ENCODE peak calls at places on chromosomes 12 and 14, in six cellular contexts. B is hepatocyte, L is GM23338, U is HCT116, T is SK-N-SH, A is PC-3. I is an unnamed sample.

GRCh38 chr12:3061858-3062215 is 15.3 kb upstream of the TSPAN9 start:
- DNase-seq in B (no peak), U (no peak), A (no peak), L (no peak), T (no peak), I (no peak)

GRCh38 chr14:93090826-93091583 is 24.7 kb downstream of the ITPK1 start:
- DNase-seq in T (peak; percentile 92), A (no peak), U (no peak), B (no peak), L (no peak), I (no peak)

GRCh38 chr12:30908389-30909087 is 18.0 kb upstream of the TSPAN11 start:
- DNase-seq in T (peak; percentile 36), A (peak; percentile 18), B (peak; percentile 59), L (no peak), U (no peak), I (no peak)

GRCh38 chr12:122096014-122096413 is 17.5 kb downstream of the MLXIP start:
- DNase-seq in T (no peak), A (no peak), B (no peak), U (no peak), L (no peak), I (no peak)

GRCh38 chr14:72543325-72543724 is 350.6 kb downstream of the DPF3 start:
- DNase-seq in A (no peak), B (no peak), T (no peak), L (no peak), U (no peak), I (no peak)

GRCh38 chr12:46590991-46591703 is 218.6 kb upstream of the SLC38A2 start:
- DNase-seq in U (no peak), T (no peak), A (no peak), L (no peak), B (no peak), I (no peak)

GRCh38 chr12:122793685-122794106 is 19.3 kb downstream of the CCDC62 start:
- DNase-seq in U (peak; percentile 52), B (peak; percentile 66), L (peak; percentile 80), T (peak; percentile 74), A (peak; percentile 76), I (peak; percentile 82)

GRCh38 chr14:32938719-32939253 is at the start of gene NPAS3:
- DNase-seq in L (peak; percentile 30), B (peak; percentile 35), T (peak; percentile 71), U (no peak), A (no peak), I (no peak)

GRCh38 chr12:85951823-85952222 is 77.7 kb downstream of the NTS start:
- DNase-seq in A (peak; percentile 49), T (peak; percentile 3), U (peak; percentile 19), L (peak; percentile 47), B (peak; percentile 7), I (no peak)

GRCh38 chr12:67705394-67706370 is 57.1 kb downstream of the DYRK2 start:
- DNase-seq in T (peak; percentile 17), B (no peak), L (no peak), A (peak; percentile 88), U (no peak), I (no peak)

GRCh38 chr14:50778757-50779483 is 52.0 kb downstream of the NIN start:
- DNase-seq in L (no peak), T (no peak), B (no peak), U (no peak), A (no peak), I (no peak)

GRCh38 chr14:71932229-71932951 is at the start of gene RGS6:
- DNase-seq in L (peak; percentile 92), U (peak; percentile 43), B (peak; percentile 88), A (peak; percentile 72), T (peak; percentile 52), I (no peak)

GRCh38 chr12:53500119-53500775 is 836 bp upstream of the TARBP2 start:
- DNase-seq in A (no peak), U (no peak), B (peak; percentile 76), T (peak; percentile 91), L (peak; percentile 40), I (no peak)

GRCh38 chr12:86186449-86186848 is 69.7 kb downstream of the MGAT4C start:
- DNase-seq in B (no peak), U (no peak), A (peak; percentile 34), T (no peak), L (peak; percentile 13), I (no peak)

GRCh38 chr14:75909630-75910029 is 72.2 kb downstream of the TGFB3 start:
- DNase-seq in T (no peak), L (no peak), U (no peak), B (no peak), A (no peak), I (no peak)

GRCh38 chr14:61581340-61581739 is 114.0 kb upstream of the HIF1A start:
- DNase-seq in A (no peak), B (no peak), T (no peak), L (no peak), U (no peak), I (no peak)

GRCh38 chr14:88299865-88300264 is 23.2 kb downstream of the KCNK10 start:
- DNase-seq in U (no peak), B (no peak), T (no peak), L (no peak), A (no peak), I (peak; percentile 25)

GRCh38 chr12:91769736-91770135 is 375.9 kb downstream of the BTG1 start:
- DNase-seq in B (no peak), A (no peak), L (peak; percentile 2), U (no peak), T (no peak), I (no peak)

GRCh38 chr14:20461230-20462141 is at the start of gene PIP4P1:
- DNase-seq in T (peak; percentile 92), L (peak; percentile 99), U (peak; percentile 100), B (peak; percentile 99), A (peak; percentile 99), I (peak; percentile 100)

GRCh38 chr14:101034986-101035385 is 131.5 kb upstream of the RTL1 start:
- DNase-seq in U (no peak), B (no peak), A (no peak), T (no peak), L (no peak), I (no peak)

GRCh38 chr12:93879476-93880376 is 202.6 kb downstream of the CRADD start:
- DNase-seq in A (no peak), B (no peak), L (no peak), U (no peak), T (no peak), I (no peak)

GRCh38 chr14:19729359-19729758 is 14.0 kb upstream of the OR4Q3 start:
- DNase-seq in U (no peak), B (no peak), L (no peak), T (no peak), A (no peak), I (no peak)

GRCh38 chr12:12217018-12217359 is 49.9 kb downstream of the LRP6 start:
- DNase-seq in U (no peak), A (no peak), T (no peak), B (no peak), L (no peak), I (no peak)

GRCh38 chr12:12219664-12220063 is 47.2 kb downstream of the LRP6 start:
- DNase-seq in B (no peak), A (no peak), L (no peak), U (no peak), T (no peak), I (no peak)

GRCh38 chr12:12214635-12215131 is 52.2 kb downstream of the LRP6 start:
- DNase-seq in U (no peak), B (no peak), T (no peak), L (peak; percentile 33), A (peak; percentile 51), I (peak; percentile 32)

GRCh38 chr12:12214201-12214600 is 52.6 kb downstream of the LRP6 start:
- DNase-seq in A (no peak), U (no peak), B (no peak), T (no peak), L (no peak), I (no peak)

DNA sequence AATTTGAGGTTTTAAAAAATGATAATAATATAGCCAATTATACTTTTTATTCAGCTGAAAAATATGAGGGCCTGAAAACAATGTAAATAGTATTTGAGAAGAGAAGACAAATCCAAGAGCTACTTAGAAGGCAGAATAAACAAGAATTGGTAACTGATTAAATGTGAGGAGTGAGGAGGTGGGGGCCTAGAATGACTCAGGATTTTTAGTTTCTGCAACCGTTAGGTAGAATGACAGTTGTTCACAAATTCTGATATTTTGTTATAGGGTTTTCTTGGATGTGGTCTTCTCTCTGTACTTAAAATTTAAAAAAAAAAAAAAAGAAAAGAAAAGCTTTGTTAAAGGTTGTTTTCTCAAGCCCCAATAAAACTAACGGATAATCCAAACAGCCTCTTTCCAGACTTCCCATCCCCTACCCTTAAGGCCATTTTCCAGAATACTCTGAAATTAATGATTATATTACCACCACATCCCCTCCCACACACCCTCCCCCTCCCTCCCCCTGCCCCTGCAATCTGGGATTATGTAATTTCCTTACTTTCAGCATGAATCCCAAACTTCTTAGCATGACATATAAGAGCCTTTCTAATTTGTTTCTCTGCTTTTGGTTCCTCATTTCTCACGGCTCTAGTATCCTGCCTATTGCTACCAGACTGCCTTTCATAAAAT is 50.4 kb downstream of the LRP6 start:
- DNase-seq in B (no peak), A (no peak), T (no peak), U (no peak), L (no peak), I (no peak)
- H3K4me1 ChIP-seq in B (peaks cover 15% of the 10 kb centered on the region), A (peaks cover 22% of the 10 kb centered on the region), T (peaks cover 7% of the 10 kb centered on the region), U (no peaks in the 10 kb centered on the region), L (peaks cover 44% of the 10 kb centered on the region), I (peaks cover 16% of the 10 kb centered on the region)

DNA sequence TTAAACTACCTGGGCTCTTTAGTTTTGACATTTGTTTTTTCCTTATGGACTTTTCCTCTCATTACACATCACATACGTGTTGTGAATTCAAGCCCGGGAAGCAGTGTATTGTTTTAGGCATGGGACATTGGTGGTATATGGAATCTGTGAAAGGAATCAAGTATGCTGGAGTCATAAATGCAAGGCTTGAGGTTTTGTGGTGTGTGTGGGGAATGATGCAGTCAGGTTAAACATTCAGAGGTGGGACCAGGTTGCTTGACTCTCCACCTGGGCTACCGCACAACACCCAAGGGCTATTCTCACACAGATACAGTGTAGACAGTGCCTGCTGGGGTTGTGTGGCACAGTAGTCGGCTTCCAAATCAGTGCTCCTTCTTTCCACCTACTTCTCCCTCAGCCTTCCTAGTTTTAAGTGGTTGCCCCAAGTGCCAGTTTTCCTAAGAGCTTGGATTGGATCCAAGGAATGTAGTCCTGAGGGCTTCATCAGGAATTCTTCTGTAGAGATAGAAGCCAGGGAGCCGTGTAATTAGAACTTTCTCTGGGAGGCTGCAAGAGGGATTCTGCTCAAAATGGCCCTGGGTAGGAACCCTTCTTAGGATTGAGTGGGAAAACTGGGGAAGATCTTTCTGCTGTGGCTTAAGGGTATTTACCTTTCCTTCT is 243.7 kb downstream of the C12orf75 start:
- DNase-seq in A (no peak), B (no peak), U (no peak), T (no peak), L (no peak), I (no peak)
- TF ChIP-seq EZH2phosphoT487 in A (no peak), B (no peak), U (no peak), T (no peak), L (no peak), I (no peak)

DNA sequence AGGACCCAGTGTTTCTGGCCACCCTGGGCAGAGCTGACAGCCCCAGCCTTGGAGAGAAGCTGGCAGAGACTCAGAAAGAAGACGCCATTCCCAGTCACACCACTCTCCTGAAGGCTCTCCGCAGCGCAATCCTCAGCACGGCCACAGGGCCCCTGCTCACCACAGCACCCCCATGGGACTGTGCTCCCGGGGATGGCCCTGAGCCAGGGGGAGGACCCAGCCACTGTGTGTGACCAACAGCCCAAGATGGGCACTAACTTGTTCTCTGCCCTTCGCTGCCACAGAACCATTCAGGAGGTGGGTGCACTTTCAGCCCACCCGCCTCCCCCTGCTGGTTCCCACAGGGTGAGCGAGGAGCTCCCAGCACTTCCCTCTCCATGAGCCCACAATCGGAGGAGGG is 57.1 kb downstream of the CCNK start:
- DNase-seq in L (no peak), U (no peak), T (peak; percentile 65), B (no peak), A (no peak), I (no peak)
- H3K4me1 ChIP-seq in L (peaks cover 6% of the 10 kb centered on the region), U (peaks cover 18% of the 10 kb centered on the region), T (peaks cover 74% of the 10 kb centered on the region), B (peaks cover 36% of the 10 kb centered on the region), A (peaks cover 22% of the 10 kb centered on the region), I (no peaks in the 10 kb centered on the region)

GRCh38 chr12:34395056-34396005 is 373.0 kb downstream of the ALG10 start:
- DNase-seq in U (no peak), A (no peak), B (no peak), T (peak; percentile 7), L (no peak), I (no peak)
- TF ChIP-seq EZH2phosphoT487 in U (no peak), A (no peak), B (no peak), T (no peak), L (no peak), I (no peak)